ENCODE peak calls at places on chromosomes 1 and 21, in four cellular contexts. I, Z, U and V are unnamed samples.

GRCh38 chr1:115474166-115474565 is 136.1 kb upstream of the NGF start:
- DNase-seq in I (no peak), Z (no peak), U (no peak), V (no peak)

GRCh38 chr1:11046625-11047365 is at the start of gene MASP2:
- DNase-seq in I (no peak), Z (no peak), U (no peak), V (no peak)

GRCh38 chr1:156920233-156921052 is at the start of gene LRRC71:
- DNase-seq in I (peak), Z (peak), U (peak), V (peak)

GRCh38 chr21:32212116-32212515 is 66.7 kb downstream of the MIS18A start:
- DNase-seq in I (no peak), Z (no peak), U (no peak), V (no peak)

GRCh38 chr1:20725189-20726106 is 7.1 kb downstream of the SH2D5 start:
- DNase-seq in I (no peak), Z (peak), U (no peak), V (no peak)

GRCh38 chr21:42012763-42013329 is 2.7 kb upstream of the ZBTB21 start:
- DNase-seq in I (no peak), Z (no peak), U (no peak), V (no peak)

GRCh38 chr1:44267438-44267837 is 54.2 kb downstream of the DMAP1 start:
- DNase-seq in I (no peak), Z (no peak), U (no peak), V (no peak)

GRCh38 chr1:172112573-172112972 is 271.3 kb downstream of the DNM3 start:
- DNase-seq in I (no peak), Z (no peak), U (no peak), V (no peak)

GRCh38 chr1:44808938-44809917 is 905 bp downstream of the BTBD19 start:
- DNase-seq in I (peak), Z (peak), U (no peak), V (no peak)

GRCh38 chr1:63630238-63630637 is 37.0 kb downstream of the PGM1 start:
- DNase-seq in I (no peak), Z (no peak), U (no peak), V (no peak)

GRCh38 chr1:66355756-66356155 is 178.2 kb upstream of the SGIP1 start:
- DNase-seq in I (no peak), Z (no peak), U (no peak), V (no peak)

GRCh38 chr1:31902509-31902857 is 35.7 kb downstream of the PTP4A2 start:
- DNase-seq in I (no peak), Z (no peak), U (no peak), V (no peak)

GRCh38 chr1:13807213-13807612 is 107.2 kb downstream of the PRDM2 start:
- DNase-seq in I (no peak), Z (peak), U (peak), V (no peak)

GRCh38 chr1:201229771-201230635 is 39.4 kb downstream of the IGFN1 start:
- DNase-seq in I (no peak), Z (peak), U (no peak), V (no peak)

GRCh38 chr1:218787826-218788225 is 385.9 kb upstream of the LYPLAL1 start:
- DNase-seq in I (no peak), Z (no peak), U (no peak), V (no peak)

DNA sequence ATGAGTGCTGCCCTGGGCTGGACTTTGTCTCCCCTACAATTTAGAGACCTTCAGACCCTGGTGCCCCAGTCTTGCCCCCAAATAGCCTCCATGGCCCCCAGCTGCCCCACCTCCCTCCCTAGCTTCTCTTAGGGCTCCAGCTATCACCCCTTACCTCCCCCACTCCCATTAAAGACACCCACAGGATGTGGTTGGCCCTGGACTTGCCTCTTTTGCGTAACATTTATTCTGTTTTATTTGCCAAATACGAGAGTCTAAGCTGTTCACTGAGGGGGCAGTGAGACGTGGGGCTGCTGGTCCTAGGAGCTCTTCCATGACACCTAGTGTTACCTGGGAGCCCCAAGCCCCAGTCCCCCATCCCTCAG is 4.5 kb downstream of the ZC3H12A start:
- DNase-seq in I (no peak), Z (peak), U (no peak), V (no peak)
- H3K27ac ChIP-seq in I (peak), Z (peak), U (no peak), V (no peak)

GRCh38 chr21:45073301-45074047 is 906 bp upstream of the ADARB1 start:
- DNase-seq in I (no peak), Z (peak), U (peak), V (no peak)

GRCh38 chr21:45075606-45076244 is 1.3 kb downstream of the ADARB1 start:
- DNase-seq in I (no peak), Z (peak), U (no peak), V (no peak)

GRCh38 chr21:45076245-45076661 is 1.9 kb downstream of the ADARB1 start:
- DNase-seq in I (no peak), Z (no peak), U (peak), V (no peak)

GRCh38 chr21:45074048-45074817 is at the start of gene ADARB1:
- DNase-seq in I (no peak), Z (peak), U (peak), V (no peak)

GRCh38 chr21:45074818-45075605 is 632 bp downstream of the ADARB1 start:
- DNase-seq in I (no peak), Z (no peak), U (peak), V (no peak)
- H3K27ac ChIP-seq in I (peak), Z (peak), U (no peak), V (no peak)

GRCh38 chr1:36480161-36480560 is 2.6 kb downstream of the CSF3R start:
- DNase-seq in I (no peak), Z (no peak), U (no peak), V (no peak)
- H3K27ac ChIP-seq in I (no peak), Z (no peak), U (no peak), V (no peak)

GRCh38 chr1:169586395-169587255 is at the start of gene F5:
- DNase-seq in I (peak), Z (peak), U (peak), V (no peak)
- H3K27ac ChIP-seq in I (no peak), Z (no peak), U (no peak), V (no peak)